ENCODE peak calls at places on chromosomes 12 and 14, in ten cellular contexts. M is A549, P is suprapubic skin, W is GM12891, Q is HepG2, J is lower leg skin, V is stomach, F is GM12892, A is gastrocnemius medialis, S is body of pancreas. T is an unnamed sample.

GRCh38 chr12:121989266-121989950 is 32.3 kb upstream of the BCL7A start:
- DNase-seq in M (no peak), W (no peak), J (no peak), S (no peak), A (no peak), Q (no peak), F (no peak), V (no peak), P (no peak), T (no peak)

GRCh38 chr12:6161124-6161882 is 36.8 kb upstream of the VWF start:
- DNase-seq in V (no peak), Q (no peak), A (no peak), P (no peak), M (no peak), W (no peak), F (no peak), S (no peak), J (no peak), T (no peak)

GRCh38 chr12:14111230-14111865 is 129.9 kb upstream of the GRIN2B start:
- DNase-seq in Q (peak; percentile 1), M (peak; percentile 39), V (no peak), J (no peak), A (no peak), W (peak; percentile 17), F (peak; percentile 12), S (no peak), P (no peak), T (no peak)

GRCh38 chr12:122021193-122021821 is 377 bp upstream of the BCL7A start:
- DNase-seq in V (no peak), A (no peak), Q (no peak), W (no peak), S (peak; percentile 25), M (no peak), J (no peak), P (no peak), F (no peak), T (peak; percentile 60)

GRCh38 chr14:91021991-91022621 is 38.3 kb downstream of the RPS6KA5 start:
- DNase-seq in W (no peak), M (no peak), P (no peak), A (no peak), J (no peak), S (no peak), Q (no peak), F (no peak), V (no peak), T (no peak)

GRCh38 chr14:58639842-58640484 is 2.2 kb downstream of the DACT1 start:
- DNase-seq in Q (peak; percentile 15), A (no peak), F (no peak), W (no peak), P (no peak), V (no peak), J (peak; percentile 24), M (peak; percentile 65), S (peak; percentile 58), T (peak; percentile 12)

GRCh38 chr12:68358532-68359485 is 26.6 kb upstream of the MDM1 start:
- DNase-seq in W (peak; percentile 20), M (peak; percentile 88), Q (peak; percentile 57), P (no peak), A (peak; percentile 49), J (peak; percentile 67), S (peak; percentile 74), F (no peak), V (peak; percentile 64), T (peak; percentile 81)

GRCh38 chr12:110282956-110283817 is 2.1 kb downstream of the ATP2A2 start:
- DNase-seq in V (no peak), P (no peak), M (no peak), S (no peak), W (no peak), Q (no peak), J (no peak), F (no peak), A (peak; percentile 53), T (peak; percentile 33)

GRCh38 chr12:77007476-77007875 is 57.9 kb downstream of the E2F7 start:
- DNase-seq in V (no peak), P (no peak), F (no peak), W (no peak), S (no peak), Q (no peak), J (peak; percentile 32), M (no peak), A (no peak), T (no peak)

GRCh38 chr12:57225680-57226190 is 3.8 kb upstream of the SHMT2 start:
- DNase-seq in A (no peak), V (no peak), Q (no peak), S (no peak), F (no peak), J (no peak), M (no peak), W (no peak), P (no peak), T (no peak)

GRCh38 chr14:29282169-29282568 is 515.6 kb downstream of the FOXG1 start:
- DNase-seq in F (no peak), A (no peak), W (no peak), Q (no peak), V (no peak), S (no peak), J (no peak), P (no peak), M (no peak), T (no peak)

GRCh38 chr12:91317324-91317723 is 134.7 kb upstream of the DCN start:
- DNase-seq in F (no peak), Q (no peak), A (no peak), W (no peak), P (no peak), J (no peak), S (no peak), V (no peak), M (no peak), T (no peak)
- TF ChIP-seq POLR2A in F (no peak), Q (no peak), A (no peak), W (no peak), P (no peak), J (no peak), S (no peak), V (no peak), M (no peak), T (no peak)

DNA sequence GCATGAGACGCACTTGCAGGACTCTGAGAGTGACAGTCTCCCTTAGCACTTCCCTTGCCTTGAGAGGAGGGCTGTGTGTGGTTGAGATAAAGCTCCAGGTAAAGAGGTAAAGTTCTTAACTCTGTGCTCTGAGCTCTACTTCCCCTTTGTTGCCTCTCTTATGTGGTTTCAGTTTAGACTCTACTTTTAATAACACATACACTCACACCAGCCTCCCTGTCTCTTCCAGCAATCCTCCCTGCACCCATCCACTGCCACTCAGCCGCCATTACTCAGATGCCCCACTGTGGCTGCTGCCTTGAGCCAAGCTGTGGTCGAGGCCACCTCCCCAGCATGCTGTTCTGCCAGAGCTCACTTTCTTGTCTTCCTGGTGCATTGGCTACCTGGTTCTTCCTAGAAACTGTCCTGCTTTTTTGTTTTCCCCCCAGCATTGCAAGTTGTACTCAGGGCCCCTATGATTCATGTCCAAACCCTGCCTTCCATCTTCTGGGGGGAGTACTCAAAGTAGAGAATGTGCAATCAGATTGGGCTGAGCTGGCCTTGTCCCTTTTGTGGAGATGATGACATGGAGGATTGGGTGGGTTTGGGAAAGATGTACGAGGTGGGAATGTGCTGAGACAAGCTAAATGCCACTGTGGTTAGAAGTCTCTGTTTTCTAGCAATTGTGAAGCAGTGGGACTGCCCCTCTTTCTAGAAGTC is 115.5 kb upstream of the PARP11 start:
- DNase-seq in P (no peak), J (no peak), W (peak; percentile 31), F (no peak), S (no peak), V (no peak), A (no peak), M (no peak), Q (no peak), T (no peak)
- TF ChIP-seq POLR2A in P (no peak), J (no peak), W (no peak), F (no peak), S (no peak), V (no peak), A (no peak), M (no peak), Q (no peak), T (no peak)

DNA sequence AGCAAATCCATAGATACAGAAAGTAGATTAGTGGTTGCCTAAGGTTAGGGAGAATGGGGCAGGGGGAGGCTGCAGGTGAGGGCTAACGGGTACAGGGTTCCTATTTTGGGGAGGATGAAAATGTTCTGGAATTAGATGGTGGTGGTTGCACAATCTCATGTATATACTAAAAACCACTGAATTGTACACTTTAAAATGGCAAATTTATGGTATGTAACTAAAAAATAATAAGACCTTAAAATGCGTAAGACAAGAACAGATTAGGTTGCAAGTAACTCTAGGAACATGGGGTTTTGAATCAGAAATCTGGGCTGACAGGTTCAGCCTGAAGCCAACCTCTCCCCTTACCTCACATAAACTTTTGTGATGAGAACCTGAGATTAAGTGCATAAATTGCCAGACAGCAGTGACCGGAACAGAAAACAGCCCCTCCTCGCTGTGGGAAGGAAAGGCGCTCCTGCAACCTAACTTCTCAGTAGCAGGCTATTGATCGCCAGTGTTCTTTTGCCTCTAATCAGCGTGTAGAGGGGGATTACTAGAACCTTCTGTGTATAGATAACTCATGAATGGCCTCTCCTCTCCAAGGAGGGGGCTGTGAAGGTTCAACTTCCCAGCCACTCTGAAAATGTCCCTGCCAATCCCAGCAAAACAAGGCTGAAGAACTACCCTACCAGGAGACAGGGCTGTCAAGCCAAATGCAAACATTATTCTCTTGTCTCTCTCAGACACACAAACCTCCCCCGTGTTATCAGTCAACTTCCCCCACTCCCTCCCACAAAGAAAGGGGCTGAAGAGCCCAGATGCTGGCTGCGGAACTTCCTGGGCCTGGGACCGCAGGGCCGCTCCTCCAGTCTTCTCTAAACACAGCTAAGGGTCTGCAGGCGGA is 1.9 kb downstream of the SSH1 start:
- DNase-seq in J (no peak), W (no peak), V (no peak), P (no peak), M (no peak), A (no peak), F (no peak), S (no peak), Q (peak; percentile 43), T (peak; percentile 46)
- TF ChIP-seq POLR2A in J (no peak), W (no peak), V (no peak), P (no peak), M (no peak), A (no peak), F (no peak), S (no peak), Q (no peak), T (no peak)

GRCh38 chr14:102319351-102320032 is at the start of gene ZNF839:
- DNase-seq in J (peak; percentile 89), S (peak; percentile 95), Q (peak; percentile 69), V (peak; percentile 93), A (peak; percentile 92), W (peak; percentile 90), F (peak; percentile 89), P (peak; percentile 96), M (peak; percentile 93), T (peak; percentile 95)
- TF ChIP-seq POLR2A in J (no peak), S (no peak), Q (no peak), V (no peak), A (peak; percentile 48), W (no peak), F (peak; percentile 30), P (no peak), M (peak; percentile 8), T (peak; percentile 46)

T was measured in erythroblast.